ENCODE peak calls at places on chromosomes 3 and 15, in six cellular contexts. U is fibroblast of the aortic adventitia, H is HCT116, Z is neural progenitor cell, K is OCI-LY7, W is brain microvascular endothelial cell. O is an unnamed sample.

GRCh38 chr3:40801276-40801675 is 276.5 kb downstream of the ZNF621 start:
- DNase-seq in U (no peak), H (no peak), Z (no peak), K (no peak), W (no peak), O (no peak)

GRCh38 chr3:185813205-185813604 is 11.6 kb downstream of the IGF2BP2 start:
- DNase-seq in U (no peak), H (no peak), Z (no peak), K (no peak), W (no peak), O (no peak)

GRCh38 chr15:74400915-74401757 is 32.6 kb downstream of the SEMA7A start:
- DNase-seq in U (no peak), H (no peak), Z (no peak), K (peak; percentile 64), W (no peak), O (no peak)

GRCh38 chr3:69231929-69232437 is 109.6 kb upstream of the LMOD3 start:
- DNase-seq in U (peak; percentile 32), H (no peak), Z (no peak), K (no peak), W (peak; percentile 49), O (no peak)

GRCh38 chr15:91572110-91572509 is 281.4 kb upstream of the SLCO3A1 start:
- DNase-seq in U (peak; percentile 57), H (no peak), Z (no peak), K (no peak), W (peak; percentile 12), O (no peak)

GRCh38 chr15:33675246-33675645 is 293.1 kb upstream of the CHRM5 start:
- DNase-seq in U (peak; percentile 20), H (peak; percentile 26), Z (peak; percentile 74), K (peak; percentile 65), W (peak; percentile 6), O (no peak)

GRCh38 chr3:149831321-149831720 is 18.3 kb downstream of the RNF13 start:
- DNase-seq in U (no peak), H (no peak), Z (no peak), K (no peak), W (no peak), O (no peak)

GRCh38 chr3:45092132-45093031 is 53.8 kb downstream of the CDCP1 start:
- DNase-seq in U (peak; percentile 75), H (peak; percentile 52), Z (no peak), K (no peak), W (peak; percentile 68), O (no peak)

GRCh38 chr15:44811347-44811746 is 75.0 kb downstream of the TRIM69 start:
- DNase-seq in U (no peak), H (peak; percentile 6), Z (no peak), K (no peak), W (no peak), O (no peak)

GRCh38 chr3:187125319-187126031 is 13.8 kb downstream of the RPL39L start:
- DNase-seq in U (no peak), H (no peak), Z (no peak), K (peak; percentile 89), W (no peak), O (no peak)

GRCh38 chr15:74626752-74627692 is 11.4 kb downstream of the CLK3 start:
- DNase-seq in U (no peak), H (no peak), Z (no peak), K (peak; percentile 65), W (no peak), O (no peak)

GRCh38 chr3:180492047-180492446 is 109.9 kb upstream of the TTC14 start:
- DNase-seq in U (no peak), H (no peak), Z (no peak), K (no peak), W (no peak), O (no peak)

GRCh38 chr15:57256941-57257340 is 119.4 kb upstream of the CGNL1 start:
- DNase-seq in U (no peak), H (no peak), Z (no peak), K (no peak), W (no peak), O (no peak)

GRCh38 chr3:182979103-182979697 is 1.1 kb downstream of the DCUN1D1 start:
- DNase-seq in U (no peak), H (no peak), Z (peak; percentile 30), K (peak; percentile 17), W (no peak), O (no peak)

GRCh38 chr3:195028877-195029606 is 241.9 kb downstream of the XXYLT1 start:
- DNase-seq in U (peak; percentile 31), H (no peak), Z (no peak), K (no peak), W (no peak), O (no peak)

GRCh38 chr15:68644088-68644904 is 65.5 kb downstream of the CORO2B start:
- DNase-seq in U (peak; percentile 89), H (peak; percentile 22), Z (no peak), K (no peak), W (peak; percentile 64), O (no peak)

GRCh38 chr15:88749699-88750098 is 53.5 kb upstream of the ACAN start:
- DNase-seq in U (no peak), H (no peak), Z (no peak), K (no peak), W (no peak), O (no peak)

GRCh38 chr15:66841953-66842681 is 140.1 kb downstream of the SMAD6 start:
- DNase-seq in U (peak; percentile 91), H (peak; percentile 47), Z (peak; percentile 81), K (no peak), W (peak; percentile 90), O (peak; percentile 40)

GRCh38 chr3:10927551-10927950 is 65.0 kb upstream of the SLC6A1 start:
- DNase-seq in U (peak; percentile 49), H (no peak), Z (no peak), K (no peak), W (no peak), O (no peak)

GRCh38 chr15:25668901-25669300 is 194.2 kb downstream of the ATP10A start:
- DNase-seq in U (no peak), H (no peak), Z (no peak), K (no peak), W (no peak), O (no peak)

GRCh38 chr15:49688135-49688790 is 67.4 kb downstream of the DTWD1 start:
- DNase-seq in U (peak; percentile 41), H (no peak), Z (no peak), K (no peak), W (no peak), O (no peak)
- TF ChIP-seq CTCF in U (no peak), H (no peak), Z (no peak), K (no peak), W (no peak), O (no peak)

DNA sequence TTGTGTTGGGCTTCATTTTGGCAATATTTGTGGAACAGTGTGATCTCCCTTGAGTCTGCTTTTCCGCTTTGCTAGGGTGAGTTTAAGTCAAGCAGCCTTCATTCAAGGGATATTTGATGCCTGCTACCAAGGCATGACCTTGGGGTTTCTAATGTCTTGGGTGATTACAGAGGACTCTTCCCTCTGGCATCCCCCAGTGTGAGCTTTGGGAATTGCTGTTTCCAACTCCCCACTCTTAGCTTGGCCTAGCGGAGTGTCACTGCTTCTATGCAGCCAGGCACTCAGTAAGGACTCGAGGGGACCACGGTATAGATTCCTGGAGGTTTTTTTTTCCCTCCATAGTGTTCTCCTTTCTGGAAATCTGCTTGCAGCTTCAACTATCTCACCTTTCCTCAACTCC is 21.1 kb downstream of the GCNT3 start:
- DNase-seq in U (no peak), H (no peak), Z (peak; percentile 69), K (no peak), W (no peak), O (no peak)
- TF ChIP-seq CTCF in U (peak; percentile 66), H (peak; percentile 55), Z (peak; percentile 59), K (peak; percentile 32), W (peak; percentile 73), O (no peak)

DNA sequence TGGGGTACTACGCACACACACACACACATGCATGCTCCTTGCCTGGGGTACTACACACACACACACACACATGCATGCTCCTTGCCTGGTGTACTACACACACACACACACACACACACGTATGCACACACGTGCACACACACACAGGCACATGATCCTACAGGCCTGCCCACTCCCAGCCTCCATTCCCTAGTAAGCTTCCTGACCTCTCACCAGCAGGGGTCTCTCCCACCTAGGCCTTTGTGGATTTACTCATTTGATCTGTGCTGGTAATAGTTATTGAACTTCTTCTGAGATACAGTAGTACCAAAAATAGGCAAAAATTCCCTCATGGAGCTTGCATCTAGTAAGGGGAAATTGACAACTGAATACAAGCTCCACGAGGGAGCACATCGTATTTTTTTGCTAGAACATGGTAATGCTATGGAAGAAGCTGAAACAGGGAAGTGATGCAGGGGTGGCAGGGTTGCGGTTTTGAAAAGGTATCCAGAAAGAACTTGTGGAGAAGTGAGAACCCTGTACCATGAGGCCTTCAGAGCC is 19.1 kb downstream of the TTC21A start:
- DNase-seq in U (peak; percentile 77), H (no peak), Z (peak; percentile 52), K (peak; percentile 48), W (peak; percentile 45), O (no peak)
- TF ChIP-seq CTCF in U (peak; percentile 72), H (peak; percentile 72), Z (peak; percentile 63), K (peak; percentile 79), W (peak; percentile 75), O (no peak)

GRCh38 chr15:39059886-39060285 is 495.3 kb upstream of the RASGRP1 start:
- DNase-seq in U (no peak), H (no peak), Z (no peak), K (no peak), W (no peak), O (no peak)

GRCh38 chr15:39066677-39067076 is 502.1 kb upstream of the RASGRP1 start:
- DNase-seq in U (no peak), H (no peak), Z (no peak), K (no peak), W (no peak), O (no peak)

GRCh38 chr15:39058371-39059131 is 493.9 kb upstream of the RASGRP1 start:
- DNase-seq in U (peak; percentile 21), H (no peak), Z (no peak), K (no peak), W (no peak), O (no peak)

GRCh38 chr15:39056357-39056756 is 491.7 kb upstream of the RASGRP1 start:
- DNase-seq in U (peak; percentile 37), H (no peak), Z (no peak), K (no peak), W (no peak), O (no peak)

GRCh38 chr15:39061952-39062464 is 497.4 kb upstream of the RASGRP1 start:
- DNase-seq in U (no peak), H (no peak), Z (no peak), K (no peak), W (no peak), O (no peak)
- TF ChIP-seq CTCF in U (no peak), H (no peak), Z (no peak), K (no peak), W (no peak), O (no peak)

GRCh38 chr3:14224895-14225294 is 46.3 kb downstream of the LSM3 start:
- DNase-seq in U (peak; percentile 44), H (no peak), Z (no peak), K (no peak), W (peak; percentile 53), O (no peak)
- TF ChIP-seq CTCF in U (no peak), H (no peak), Z (no peak), K (no peak), W (no peak), O (no peak)

DNA sequence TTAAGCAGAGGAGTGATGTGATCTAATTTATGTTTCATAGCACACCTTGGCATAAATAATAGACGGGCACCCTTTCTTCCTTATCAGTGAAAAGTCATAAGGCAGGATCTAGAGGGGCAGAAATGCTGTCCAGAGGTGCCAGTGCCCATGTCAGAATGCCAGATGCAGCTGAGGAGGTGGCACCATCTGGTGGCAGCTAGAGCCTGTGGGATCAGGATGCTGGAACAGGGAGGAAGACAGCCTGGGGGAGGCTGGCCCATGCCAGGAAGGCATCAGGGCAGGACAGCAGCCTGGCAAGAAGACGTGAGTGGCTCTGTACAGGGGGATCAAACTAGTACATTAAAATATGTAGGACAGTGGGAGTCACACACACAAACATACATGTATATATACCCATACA is 16.5 kb downstream of the MYH15 start:
- DNase-seq in U (no peak), H (peak; percentile 19), Z (peak; percentile 21), K (no peak), W (no peak), O (no peak)
- TF ChIP-seq CTCF in U (peak; percentile 29), H (peak; percentile 66), Z (peak; percentile 40), K (peak; percentile 32), W (peak; percentile 53), O (no peak)

O was measured in activated B cell treated with CpG ODN at 0.5 μM for 24 hours.